ENCODE peak calls at places on chromosomes 1 and 21, in nine cellular contexts. J is endothelial cell; D is COLO829; R is NCI-H460; F is NT2/D1; I is fibroblast of mammary gland; U is stimulated activated CD4-positive, alpha-beta T cell treated with anti-CD3 and anti-CD28 coated beads, Interleukin-15, amount 100 ng/mL, for 1 hour; M is WTC11; A is CD4-positive, CD25-positive, alpha-beta regulatory T cell. G is an unnamed sample.

GRCh38 chr1:214683596-214683995 is 80.6 kb downstream of the CENPF start:
- DNase-seq in J (no peak), D (no peak), R (no peak), F (peak), I (no peak), U (no peak), M (peak), A (no peak), G (no peak)

GRCh38 chr1:228150458-228151169 is 884 bp downstream of the GJC2 start:
- DNase-seq in J (no peak), D (no peak), R (no peak), F (no peak), I (peak), U (no peak), M (peak), A (no peak), G (peak)

GRCh38 chr1:54519709-54520108 is 28.3 kb upstream of the ACOT11 start:
- DNase-seq in J (peak), D (no peak), R (peak), F (no peak), I (no peak), U (no peak), M (peak), A (no peak), G (no peak)

GRCh38 chr1:64161347-64162080 is 41.9 kb upstream of the UBE2U start:
- DNase-seq in J (no peak), D (no peak), R (no peak), F (no peak), I (peak), U (no peak), M (no peak), A (no peak), G (no peak)

GRCh38 chr1:222777463-222777862 is 37.4 kb upstream of the DISP1 start:
- DNase-seq in J (no peak), D (no peak), R (peak), F (no peak), I (peak), U (no peak), M (no peak), A (no peak), G (no peak)

GRCh38 chr1:99326215-99326949 is 62.1 kb downstream of the PLPPR4 start:
- DNase-seq in J (no peak), D (no peak), R (no peak), F (no peak), I (peak), U (no peak), M (no peak), A (no peak), G (no peak)

GRCh38 chr1:206503591-206504362 is 3.6 kb upstream of the RASSF5 start:
- DNase-seq in J (no peak), D (peak), R (no peak), F (no peak), I (peak), U (no peak), M (no peak), A (no peak), G (no peak)

GRCh38 chr1:10824821-10825540 is 28.5 kb upstream of the CASZ1 start:
- DNase-seq in J (no peak), D (peak), R (no peak), F (peak), I (peak), U (no peak), M (no peak), A (no peak), G (no peak)

GRCh38 chr1:171265686-171266085 is 17.4 kb downstream of the FMO1 start:
- DNase-seq in J (no peak), D (no peak), R (no peak), F (no peak), I (no peak), U (no peak), M (no peak), A (no peak), G (no peak)

GRCh38 chr1:96472471-96472870 is 249.1 kb upstream of the PTBP2 start:
- DNase-seq in J (no peak), D (no peak), R (no peak), F (no peak), I (peak), U (no peak), M (no peak), A (no peak), G (no peak)

GRCh38 chr21:29403291-29403690 is 104.6 kb downstream of the BACH1 start:
- DNase-seq in J (no peak), D (no peak), R (no peak), F (no peak), I (peak), U (no peak), M (no peak), A (no peak), G (no peak)

GRCh38 chr1:156804572-156805243 is 11.9 kb downstream of the SH2D2A start:
- DNase-seq in J (no peak), D (no peak), R (no peak), F (no peak), I (peak), U (no peak), M (no peak), A (no peak), G (no peak)

GRCh38 chr1:30111431-30111830 is 612.0 kb downstream of the MATN1 start:
- DNase-seq in J (peak), D (peak), R (peak), F (peak), I (peak), U (no peak), M (peak), A (no peak), G (peak)

GRCh38 chr1:62057230-62057629 is 137.4 kb upstream of the L1TD1 start:
- DNase-seq in J (no peak), D (no peak), R (no peak), F (no peak), I (no peak), U (no peak), M (no peak), A (no peak), G (no peak)

GRCh38 chr1:205484985-205485967 is 19.2 kb upstream of the CDK18 start:
- DNase-seq in J (peak), D (peak), R (peak), F (peak), I (peak), U (peak), M (peak), A (peak), G (peak)

GRCh38 chr1:235612761-235613160 is 36.8 kb downstream of the GNG4 start:
- DNase-seq in J (no peak), D (no peak), R (no peak), F (no peak), I (no peak), U (no peak), M (no peak), A (no peak), G (no peak)

GRCh38 chr1:72282271-72282656 is at the start of gene NEGR1:
- DNase-seq in J (peak), D (no peak), R (peak), F (peak), I (peak), U (no peak), M (peak), A (no peak), G (peak)

GRCh38 chr1:235160395-235160964 is 570 bp downstream of the RBM34 start:
- DNase-seq in J (no peak), D (peak), R (no peak), F (peak), I (peak), U (no peak), M (no peak), A (no peak), G (no peak)

GRCh38 chr21:39564200-39564599 is 48.5 kb upstream of the B3GALT5 start:
- DNase-seq in J (no peak), D (no peak), R (no peak), F (no peak), I (no peak), U (no peak), M (no peak), A (no peak), G (no peak)

GRCh38 chr1:31943546-31944184 is 5.5 kb upstream of the PTP4A2 start:
- DNase-seq in J (no peak), D (no peak), R (no peak), F (no peak), I (peak), U (no peak), M (no peak), A (no peak), G (no peak)

GRCh38 chr1:149906561-149906960 is 7.2 kb downstream of the BOLA1 start:
- DNase-seq in J (no peak), D (no peak), R (no peak), F (no peak), I (no peak), U (no peak), M (no peak), A (no peak), G (no peak)

GRCh38 chr1:109977225-109977624 is 7.3 kb upstream of the AHCYL1 start:
- DNase-seq in J (no peak), D (no peak), R (no peak), F (no peak), I (no peak), U (no peak), M (no peak), A (no peak), G (no peak)

GRCh38 chr1:152356736-152357135 is 3.1 kb downstream of the FLG2 start:
- DNase-seq in J (no peak), D (no peak), R (no peak), F (no peak), I (no peak), U (no peak), M (no peak), A (no peak), G (no peak)

G was measured in mucosa of gallbladder.